ENCODE peak calls at places on chromosomes 2 and 18, in five cellular contexts. M, K, Y, E and D are unnamed samples.

GRCh38 chr2:202060218-202060617 is 12.8 kb upstream of the KIAA2012 start:
- DNase-seq in E (no peak), Y (no peak), M (no peak), K (no peak), D (no peak)

GRCh38 chr2:119184512-119184911 is 26.0 kb upstream of the C1QL2 start:
- DNase-seq in E (peak; percentile 20), M (no peak), Y (no peak), K (no peak), D (no peak)

GRCh38 chr2:161136194-161136593 is 24.0 kb upstream of the TANK start:
- DNase-seq in E (no peak), K (no peak), M (no peak), Y (no peak), D (no peak)

GRCh38 chr18:48634491-48634890 is 95.7 kb downstream of the CTIF start:
- DNase-seq in Y (no peak), E (no peak), M (no peak), K (no peak), D (no peak)

GRCh38 chr2:203873921-203874631 is 6.5 kb downstream of the CTLA4 start:
- DNase-seq in M (no peak), K (no peak), Y (no peak), E (peak; percentile 70), D (no peak)

GRCh38 chr2:215769246-215769645 is 244.1 kb downstream of the MREG start:
- DNase-seq in K (no peak), E (no peak), Y (no peak), M (no peak), D (no peak)

GRCh38 chr2:56531668-56532420 is 348.1 kb downstream of the CCDC85A start:
- DNase-seq in K (no peak), E (peak; percentile 0), Y (no peak), M (no peak), D (no peak)

GRCh38 chr18:45856526-45856925 is 31.1 kb downstream of the SIGLEC15 start:
- DNase-seq in K (no peak), M (no peak), E (peak; percentile 15), Y (no peak), D (no peak)

GRCh38 chr2:238528953-238529781 is 102.4 kb downstream of the ASB1 start:
- DNase-seq in Y (no peak), M (no peak), E (peak; percentile 87), K (no peak), D (no peak)

GRCh38 chr18:80187956-80188642 is 59.2 kb downstream of the PARD6G start:
- DNase-seq in Y (no peak), E (no peak), K (no peak), M (no peak), D (no peak)

GRCh38 chr2:101231253-101231652 is 21.4 kb upstream of the CNOT11 start:
- DNase-seq in E (no peak), Y (no peak), K (no peak), M (no peak), D (no peak)

GRCh38 chr2:165593081-165593480 is 123.6 kb downstream of the CSRNP3 start:
- DNase-seq in E (no peak), Y (no peak), M (no peak), K (no peak), D (no peak)

GRCh38 chr2:204239756-204240155 is 303.2 kb downstream of the ICOS start:
- DNase-seq in M (no peak), K (no peak), Y (no peak), E (no peak), D (no peak)

GRCh38 chr2:138107288-138107687 is 143.0 kb downstream of the HNMT start:
- DNase-seq in E (peak; percentile 89), K (no peak), Y (no peak), M (no peak), D (no peak)

GRCh38 chr2:203688798-203689197 is 17.6 kb upstream of the CD28 start:
- DNase-seq in Y (peak; percentile 23), K (no peak), M (peak; percentile 67), E (peak; percentile 25), D (peak; percentile 67)

GRCh38 chr18:58429442-58429841 is 199.4 kb downstream of the ALPK2 start:
- DNase-seq in Y (no peak), K (no peak), E (no peak), M (no peak), D (no peak)

GRCh38 chr2:16140771-16141640 is 200.7 kb downstream of the MYCN start:
- DNase-seq in Y (no peak), E (peak; percentile 58), K (no peak), M (no peak), D (no peak)

GRCh38 chr2:54866179-54866578 is 142.7 kb downstream of the EML6 start:
- DNase-seq in M (no peak), K (no peak), Y (no peak), E (no peak), D (no peak)

DNA sequence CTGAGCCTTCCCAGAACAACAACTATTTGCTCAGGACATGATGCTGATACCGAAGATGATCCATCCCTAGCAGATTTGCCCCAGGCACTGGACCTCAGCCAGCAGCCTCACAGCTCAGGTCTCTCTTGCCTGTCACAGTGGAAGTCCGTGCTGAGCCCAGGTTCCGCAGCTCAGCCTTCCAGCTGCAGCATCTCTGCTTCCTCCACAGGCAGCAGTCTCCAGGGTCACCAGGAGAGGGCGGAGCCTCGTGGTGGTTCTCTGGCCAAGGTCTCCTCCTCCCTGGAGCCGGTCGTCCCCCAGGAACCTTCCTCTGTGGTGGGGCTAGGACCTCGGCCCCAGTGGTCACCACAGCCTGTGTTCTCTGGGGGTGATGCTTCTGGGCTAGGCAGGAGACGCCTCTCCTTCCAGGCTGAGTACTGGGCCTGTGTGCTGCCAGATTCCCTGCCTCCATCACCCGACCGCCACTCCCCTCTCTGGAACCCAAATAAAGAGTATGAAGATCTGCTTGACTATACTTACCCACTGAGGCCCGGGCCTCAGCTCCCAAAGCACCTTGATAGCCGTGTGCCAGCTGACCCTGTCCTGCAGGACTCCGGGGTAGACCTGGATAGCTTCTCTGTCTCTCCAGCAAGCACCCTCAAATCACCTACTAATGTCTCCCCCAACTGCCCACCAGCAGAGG is 15.4 kb downstream of the CEP68 start:
- DNase-seq in E (peak; percentile 41), Y (no peak), M (no peak), K (peak; percentile 76), D (peak; percentile 44)
- H3K36me3 ChIP-seq in E (peaks cover 10% of the 10 kb centered on the region), Y (peaks cover 4% of the 10 kb centered on the region), M (peaks cover 8% of the 10 kb centered on the region), K (peaks cover 6% of the 10 kb centered on the region), D (peaks cover 65% of the 10 kb centered on the region)

DNA sequence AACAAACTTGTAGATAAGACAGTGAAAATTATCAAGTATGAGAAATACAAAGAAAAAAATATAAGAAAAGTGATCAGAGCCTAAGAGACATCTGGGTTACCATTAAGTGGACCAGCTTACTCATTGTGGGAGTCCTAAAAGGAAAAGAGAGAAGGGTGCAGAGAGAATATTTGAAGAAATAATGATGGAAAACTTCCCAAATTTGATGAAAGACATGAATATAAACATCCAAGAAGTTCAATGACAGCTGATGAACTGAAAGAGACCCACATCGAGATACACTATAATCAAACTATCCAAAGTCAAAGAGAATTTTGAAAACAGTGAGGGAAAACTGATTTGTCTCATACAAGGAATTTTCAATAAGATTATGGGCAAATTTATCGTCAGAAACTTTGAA is 22.5 kb downstream of the ARHGAP25 start:
- DNase-seq in Y (no peak), E (no peak), M (no peak), K (no peak), D (no peak)
- H3K36me3 ChIP-seq in Y (no peaks in the 10 kb centered on the region), E (no peaks in the 10 kb centered on the region), M (no peaks in the 10 kb centered on the region), K (no peaks in the 10 kb centered on the region), D (no peaks in the 10 kb centered on the region)

DNA sequence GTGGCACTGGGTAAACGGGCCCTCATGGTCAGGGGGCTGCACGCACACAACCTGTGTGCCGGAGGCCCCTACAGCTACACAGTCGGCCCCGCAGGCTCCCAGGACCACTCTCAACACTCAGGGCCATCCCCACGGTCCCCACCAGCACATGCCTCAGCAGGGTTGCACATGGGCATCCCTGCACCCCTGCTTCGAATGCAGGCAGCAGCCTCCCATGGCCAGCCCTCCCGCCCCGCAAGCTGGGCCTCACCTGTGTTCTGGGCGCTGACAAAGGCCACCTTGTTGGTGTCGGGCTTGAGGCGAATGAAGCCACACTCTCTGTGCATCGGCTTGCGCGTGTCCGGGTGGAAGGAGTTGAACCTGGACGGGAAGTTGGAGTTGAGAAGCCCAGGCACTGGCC is 34.2 kb downstream of the THAP4 start:
- DNase-seq in Y (no peak), M (no peak), E (no peak), K (no peak), D (no peak)
- H3K36me3 ChIP-seq in Y (no peaks in the 10 kb centered on the region), M (peaks cover 5% of the 10 kb centered on the region), E (peaks cover 25% of the 10 kb centered on the region), K (peaks cover 28% of the 10 kb centered on the region), D (peaks cover 88% of the 10 kb centered on the region)

DNA sequence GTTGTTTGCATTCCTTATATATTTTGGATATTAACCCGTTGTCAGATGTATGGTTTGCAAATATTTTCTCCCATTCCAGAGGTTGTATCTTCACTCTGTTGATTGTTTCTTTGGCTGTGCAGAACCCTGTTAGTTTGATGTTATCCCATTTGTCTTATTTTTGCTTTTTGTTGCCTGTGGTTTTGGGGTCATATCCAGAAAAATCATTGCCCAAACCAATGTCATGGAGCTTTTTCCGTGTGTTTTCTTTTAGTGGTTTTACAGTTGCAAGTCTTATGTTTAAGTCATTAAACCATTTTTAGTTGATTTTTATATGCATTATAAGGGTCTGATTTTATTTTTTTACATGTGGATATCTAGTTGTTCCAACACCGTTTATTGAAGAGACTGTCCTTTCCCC is 35.8 kb downstream of the PPIG start:
- DNase-seq in K (no peak), E (no peak), Y (no peak), M (no peak), D (no peak)
- H3K36me3 ChIP-seq in K (peaks cover 13% of the 10 kb centered on the region), E (peaks cover 5% of the 10 kb centered on the region), Y (no peaks in the 10 kb centered on the region), M (peaks cover 2% of the 10 kb centered on the region), D (no peaks in the 10 kb centered on the region)

GRCh38 chr18:55375930-55376329 is 212.1 kb downstream of the TCF4 start:
- DNase-seq in E (no peak), M (no peak), K (no peak), Y (no peak), D (no peak)
- H3K36me3 ChIP-seq in E (no peaks in the 10 kb centered on the region), M (peaks cover 2% of the 10 kb centered on the region), K (no peaks in the 10 kb centered on the region), Y (no peaks in the 10 kb centered on the region), D (no peaks in the 10 kb centered on the region)

GRCh38 chr2:151568541-151568940 is 158.8 kb downstream of the RIF1 start:
- DNase-seq in M (no peak), Y (no peak), K (no peak), E (no peak), D (no peak)
- H3K36me3 ChIP-seq in M (no peaks in the 10 kb centered on the region), Y (no peaks in the 10 kb centered on the region), K (no peaks in the 10 kb centered on the region), E (no peaks in the 10 kb centered on the region), D (no peaks in the 10 kb centered on the region)

DNA sequence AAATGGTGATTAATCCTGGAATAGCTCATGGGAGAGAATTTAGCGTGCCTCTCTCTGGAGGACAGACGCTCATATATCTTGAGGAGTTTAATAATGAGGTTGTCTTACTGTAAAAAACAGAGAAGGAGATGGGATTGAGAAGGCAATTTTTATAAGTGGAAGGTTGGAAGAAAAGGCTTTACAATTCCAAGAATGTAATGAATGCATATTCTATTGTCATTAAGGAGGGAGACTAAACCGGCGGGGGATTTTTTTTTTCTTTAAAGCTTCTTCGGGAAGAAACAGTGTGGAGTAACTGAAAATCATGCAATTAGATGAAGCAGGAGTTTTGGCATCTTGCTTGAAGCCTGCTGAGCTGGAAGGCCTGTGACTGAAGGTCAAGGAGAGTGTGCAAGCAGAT is 124.3 kb downstream of the HRH4 start:
- DNase-seq in M (no peak), K (no peak), Y (no peak), E (no peak), D (no peak)
- H3K36me3 ChIP-seq in M (no peaks in the 10 kb centered on the region), K (no peaks in the 10 kb centered on the region), Y (no peaks in the 10 kb centered on the region), E (no peaks in the 10 kb centered on the region), D (no peaks in the 10 kb centered on the region)

DNA sequence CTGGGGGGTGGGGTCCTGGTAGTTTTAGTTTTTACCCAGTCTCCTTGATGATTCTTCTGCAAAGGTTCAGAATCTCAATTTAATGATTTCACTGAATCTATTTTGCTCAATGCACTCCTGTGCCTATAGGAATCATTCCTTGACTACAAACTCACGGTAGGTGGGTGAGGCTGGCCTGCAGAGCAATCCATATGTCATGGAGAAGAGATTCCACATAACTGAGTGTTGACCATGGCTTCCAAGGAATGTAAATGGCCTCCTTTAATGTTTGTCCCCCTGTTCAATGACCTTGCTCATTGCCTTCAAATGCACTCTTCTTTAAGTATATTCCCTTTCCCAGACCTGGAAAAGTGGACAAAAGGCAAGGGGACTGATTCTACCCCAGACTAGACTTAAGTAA is 12.5 kb downstream of the FAP start:
- DNase-seq in M (no peak), E (no peak), K (no peak), Y (no peak), D (no peak)
- H3K36me3 ChIP-seq in M (no peaks in the 10 kb centered on the region), E (no peaks in the 10 kb centered on the region), K (no peaks in the 10 kb centered on the region), Y (no peaks in the 10 kb centered on the region), D (no peaks in the 10 kb centered on the region)